ENCODE peak calls at places on chromosomes 4 and X, in four cellular contexts. A is activated naive CD8-positive, alpha-beta T cell treated with anti-CD3 and anti-CD28 coated beads for 36 hours; H is stimulated activated CD4-positive, alpha-beta T cell treated with anti-CD3 and anti-CD28 coated beads, Interleukin-15, amount 100 ng/mL, for 1 hour; Z is Right ventricle myocardium superior. S is an unnamed sample.

GRCh38 chr4:135344492-135344891 is 1142.9 kb upstream of the PABPC4L start:
- DNase-seq in Z (no peak), A (no peak), H (no peak), S (no peak)

GRCh38 chr4:125049711-125050110 is 265.0 kb upstream of the FAT4 start:
- DNase-seq in A (no peak), Z (no peak), H (no peak), S (no peak)

GRCh38 chr4:102438396-102438795 is 62.8 kb upstream of the NFKB1 start:
- DNase-seq in Z (no peak), A (no peak), H (no peak), S (no peak)

GRCh38 chr4:117447925-117448324 is 362.5 kb upstream of the TRAM1L1 start:
- DNase-seq in H (no peak), A (peak; percentile 4), Z (no peak), S (no peak)

GRCh38 chr4:22991576-22991975 is 298.8 kb downstream of the GBA3 start:
- DNase-seq in H (no peak), Z (no peak), A (no peak), S (no peak)

GRCh38 chr4:92307886-92308285 is 4.1 kb downstream of the GRID2 start:
- DNase-seq in H (no peak), A (no peak), Z (no peak), S (no peak)

GRCh38 chrX:106698693-106699092 is 27.8 kb upstream of the RNF128 start:
- DNase-seq in A (no peak), H (no peak), Z (no peak), S (no peak)

GRCh38 chrX:115330498-115331138 is 41.1 kb downstream of the LUZP4 start:
- DNase-seq in Z (no peak), A (peak; percentile 4), H (no peak), S (peak; percentile 28)

GRCh38 chr4:124939908-124940307 is 227.4 kb upstream of the ANKRD50 start:
- DNase-seq in H (no peak), A (no peak), Z (no peak), S (no peak)

GRCh38 chrX:69032601-69033000 is 132.7 kb downstream of the PJA1 start:
- DNase-seq in Z (no peak), H (no peak), A (no peak), S (no peak)

GRCh38 chrX:110321670-110322069 is 3.8 kb upstream of the AMMECR1 start:
- DNase-seq in Z (no peak), A (no peak), H (no peak), S (no peak)

GRCh38 chr4:13541176-13541604 is 3.1 kb downstream of the NKX3-2 start:
- DNase-seq in A (no peak), H (no peak), Z (no peak), S (no peak)

GRCh38 chr4:187840814-187841213 is 154.8 kb upstream of the ZFP42 start:
- DNase-seq in H (no peak), Z (no peak), A (no peak), S (no peak)

GRCh38 chr4:33060873-33061542 is 2340.8 kb downstream of the PCDH7 start:
- DNase-seq in A (no peak), Z (no peak), H (no peak), S (peak; percentile 17)

S was measured in NCI-H1694 treated with DMSO at 0.1 percent for 48 hours.